ENCODE peak calls at places on chromosome 2, in four cellular contexts. One of them, this sample, is unnamed.

GRCh38 chr2:37105150-37105549 is 20.8 kb downstream of the GPATCH11 start:
- DNase-seq in foreskin melanocyte: no peak
- DNase-seq in GM13976: no peak
- DNase-seq in naive thymus-derived CD8-positive, alpha-beta T cell: no peak
- DNase-seq in this sample: no peak

GRCh38 chr2:132902626-132903025 is 232.6 kb upstream of the LYPD1 start:
- DNase-seq in GM13976: no peak
- DNase-seq in naive thymus-derived CD8-positive, alpha-beta T cell: no peak
- DNase-seq in foreskin melanocyte: no peak
- DNase-seq in this sample: no peak

GRCh38 chr2:117557626-117558025 is 256.9 kb upstream of the DDX18 start:
- DNase-seq in GM13976: no peak
- DNase-seq in naive thymus-derived CD8-positive, alpha-beta T cell: no peak
- DNase-seq in foreskin melanocyte: no peak
- DNase-seq in this sample: no peak

GRCh38 chr2:61426267-61426897 is 44.5 kb downstream of the USP34 start:
- DNase-seq in GM13976: peak; percentile 73
- DNase-seq in naive thymus-derived CD8-positive, alpha-beta T cell: peak; percentile 80
- DNase-seq in foreskin melanocyte: peak; percentile 24
- DNase-seq in this sample: no peak

GRCh38 chr2:10575566-10576300 is 114.0 kb downstream of the NOL10 start:
- DNase-seq in GM13976: no peak
- DNase-seq in foreskin melanocyte: peak; percentile 61
- DNase-seq in naive thymus-derived CD8-positive, alpha-beta T cell: no peak
- DNase-seq in this sample: peak; percentile 87

GRCh38 chr2:158882297-158882696 is 86.1 kb upstream of the TANC1 start:
- DNase-seq in naive thymus-derived CD8-positive, alpha-beta T cell: no peak
- DNase-seq in foreskin melanocyte: no peak
- DNase-seq in GM13976: no peak
- DNase-seq in this sample: no peak

GRCh38 chr2:97728091-97728596 is 14.8 kb downstream of the ZAP70 start:
- DNase-seq in foreskin melanocyte: peak; percentile 24
- DNase-seq in GM13976: no peak
- DNase-seq in naive thymus-derived CD8-positive, alpha-beta T cell: no peak
- DNase-seq in this sample: no peak

GRCh38 chr2:39377226-39377939 is 59.7 kb downstream of the MAP4K3 start:
- DNase-seq in naive thymus-derived CD8-positive, alpha-beta T cell: no peak
- DNase-seq in foreskin melanocyte: peak; percentile 46
- DNase-seq in GM13976: peak; percentile 40
- DNase-seq in this sample: no peak

GRCh38 chr2:234835738-234836137 is 116.1 kb upstream of the SH3BP4 start:
- DNase-seq in foreskin melanocyte: no peak
- DNase-seq in naive thymus-derived CD8-positive, alpha-beta T cell: no peak
- DNase-seq in GM13976: no peak
- DNase-seq in this sample: no peak

GRCh38 chr2:211391206-211391605 is 834.8 kb downstream of the CPS1 start:
- DNase-seq in foreskin melanocyte: no peak
- DNase-seq in GM13976: no peak
- DNase-seq in naive thymus-derived CD8-positive, alpha-beta T cell: no peak
- DNase-seq in this sample: no peak

GRCh38 chr2:181959508-181959907 is 26.1 kb upstream of the PPP1R1C start:
- DNase-seq in foreskin melanocyte: no peak
- DNase-seq in naive thymus-derived CD8-positive, alpha-beta T cell: no peak
- DNase-seq in GM13976: no peak
- DNase-seq in this sample: no peak

GRCh38 chr2:62383843-62384242 is 122.2 kb downstream of the TMEM17 start:
- DNase-seq in foreskin melanocyte: peak; percentile 62
- DNase-seq in GM13976: no peak
- DNase-seq in naive thymus-derived CD8-positive, alpha-beta T cell: no peak
- DNase-seq in this sample: no peak

This sample was measured in epithelial cell of proximal tubule.